ENCODE peak calls at places on chromosomes 4 and X, in five cellular contexts. Q, H, X, Y and K are unnamed samples.
A peak's percentile ranks its signal among the peaks of the same experiment; 100 is the strongest.

GRCh38 chrX:43958529-43958928 is 14.7 kb downstream of the NDP start:
- DNase-seq in Q (peak; percentile 72), H (peak; percentile 70), X (peak; percentile 13), Y (no peak), K (peak; percentile 66)

GRCh38 chr4:64341711-64342110 is 67.5 kb downstream of the TECRL start:
- DNase-seq in Q (no peak), H (no peak), X (no peak), Y (no peak), K (no peak)

GRCh38 chr4:184255361-184255760 is 37.7 kb upstream of the ENPP6 start:
- DNase-seq in Q (no peak), H (no peak), X (no peak), Y (no peak), K (no peak)

GRCh38 chr4:155952546-155952945 is 1.1 kb downstream of the CTSO start:
- DNase-seq in Q (no peak), H (no peak), X (no peak), Y (no peak), K (no peak)

GRCh38 chr4:88629826-88630225 is 37.5 kb downstream of the HERC3 start:
- DNase-seq in Q (no peak), H (no peak), X (no peak), Y (no peak), K (no peak)

GRCh38 chr4:183327827-183328226 is 5.6 kb upstream of the CLDN24 start:
- DNase-seq in Q (no peak), H (no peak), X (no peak), Y (no peak), K (no peak)

GRCh38 chr4:90443231-90443630 is 316.0 kb downstream of the CCSER1 start:
- DNase-seq in Q (no peak), H (no peak), X (no peak), Y (no peak), K (no peak)

GRCh38 chr4:36763814-36764213 is 480.7 kb upstream of the NWD2 start:
- DNase-seq in Q (no peak), H (no peak), X (no peak), Y (no peak), K (no peak)

GRCh38 chrX:136768469-136769084 is 12.2 kb downstream of the ARHGEF6 start:
- DNase-seq in Q (no peak), H (no peak), X (no peak), Y (no peak), K (peak; percentile 58)

GRCh38 chr4:76036855-76037254 is 985 bp upstream of the CXCL11 start:
- DNase-seq in Q (no peak), H (no peak), X (no peak), Y (no peak), K (no peak)

GRCh38 chrX:125505207-125505606 is 185.5 kb downstream of the TEX13C start:
- DNase-seq in Q (no peak), H (no peak), X (no peak), Y (no peak), K (no peak)

GRCh38 chr4:16142598-16143295 is 58.9 kb upstream of the PROM1 start:
- DNase-seq in Q (no peak), H (no peak), X (no peak), Y (no peak), K (no peak)

GRCh38 chr4:6944311-6945051 is 34.9 kb downstream of the TBC1D14 start:
- DNase-seq in Q (no peak), H (no peak), X (no peak), Y (no peak), K (no peak)

GRCh38 chr4:77504407-77504806 is 101.2 kb upstream of the CXCL13 start:
- DNase-seq in Q (no peak), H (no peak), X (no peak), Y (no peak), K (no peak)

GRCh38 chr4:177222776-177223175 is 86.9 kb upstream of the NEIL3 start:
- DNase-seq in Q (no peak), H (no peak), X (no peak), Y (no peak), K (no peak)

GRCh38 chr4:156201050-156201449 is 247.4 kb upstream of the CTSO start:
- DNase-seq in Q (no peak), H (no peak), X (peak; percentile 17), Y (no peak), K (no peak)

GRCh38 chr4:5893013-5893580 is at the start of gene CRMP1:
- DNase-seq in Q (no peak), H (no peak), X (no peak), Y (peak; percentile 80), K (peak; percentile 78)

GRCh38 chr4:139419388-139419914 is 34.5 kb upstream of the RAB33B start:
- DNase-seq in Q (no peak), H (no peak), X (no peak), Y (no peak), K (no peak)

GRCh38 chr4:47049347-47049746 is 18.0 kb downstream of the GABRB1 start:
- DNase-seq in Q (no peak), H (no peak), X (no peak), Y (no peak), K (no peak)

GRCh38 chrX:47177079-47177478 is 16.6 kb upstream of the UBA1 start:
- DNase-seq in Q (no peak), H (no peak), X (no peak), Y (no peak), K (no peak)

GRCh38 chr4:89308161-89308500 is 531 bp upstream of the GPRIN3 start:
- DNase-seq in Q (no peak), H (no peak), X (no peak), Y (no peak), K (no peak)

GRCh38 chrX:11447418-11447817 is 154.2 kb downstream of the AMELX start:
- DNase-seq in Q (no peak), H (no peak), X (no peak), Y (no peak), K (no peak)

GRCh38 chrX:115625577-115626301 is 64.8 kb downstream of the PLS3 start:
- DNase-seq in Q (no peak), H (no peak), X (no peak), Y (no peak), K (no peak)

GRCh38 chrX:129842510-129843208 is 1.0 kb downstream of the ZDHHC9 start:
- DNase-seq in Q (peak; percentile 21), H (no peak), X (no peak), Y (no peak), K (no peak)

GRCh38 chr4:89358935-89359364 is 51.4 kb upstream of the GPRIN3 start:
- DNase-seq in Q (no peak), H (no peak), X (no peak), Y (no peak), K (peak; percentile 30)

GRCh38 chr4:8534129-8534528 is 46.1 kb upstream of the GPR78 start:
- DNase-seq in Q (no peak), H (no peak), X (peak; percentile 89), Y (peak; percentile 58), K (no peak)

GRCh38 chr4:7403001-7403400 is 31.7 kb downstream of the PSAPL1 start:
- DNase-seq in Q (no peak), H (no peak), X (no peak), Y (no peak), K (no peak)

GRCh38 chr4:162443510-162443909 is 279.7 kb upstream of the FSTL5 start:
- DNase-seq in Q (no peak), H (no peak), X (no peak), Y (no peak), K (no peak)

GRCh38 chr4:70901607-70901983 is 574 bp upstream of the MOB1B start:
- DNase-seq in Q (peak; percentile 17), H (no peak), X (no peak), Y (no peak), K (no peak)

GRCh38 chr4:48223633-48224295 is 45.9 kb downstream of the TEC start:
- DNase-seq in Q (no peak), H (no peak), X (no peak), Y (no peak), K (no peak)

GRCh38 chrX:23736030-23736429 is 7.0 kb downstream of the ACOT9 start:
- DNase-seq in Q (no peak), H (no peak), X (no peak), Y (no peak), K (no peak)

GRCh38 chr4:3416270-3416669 is 25.5 kb upstream of the HGFAC start:
- DNase-seq in Q (no peak), H (no peak), X (no peak), Y (no peak), K (no peak)

DNA sequence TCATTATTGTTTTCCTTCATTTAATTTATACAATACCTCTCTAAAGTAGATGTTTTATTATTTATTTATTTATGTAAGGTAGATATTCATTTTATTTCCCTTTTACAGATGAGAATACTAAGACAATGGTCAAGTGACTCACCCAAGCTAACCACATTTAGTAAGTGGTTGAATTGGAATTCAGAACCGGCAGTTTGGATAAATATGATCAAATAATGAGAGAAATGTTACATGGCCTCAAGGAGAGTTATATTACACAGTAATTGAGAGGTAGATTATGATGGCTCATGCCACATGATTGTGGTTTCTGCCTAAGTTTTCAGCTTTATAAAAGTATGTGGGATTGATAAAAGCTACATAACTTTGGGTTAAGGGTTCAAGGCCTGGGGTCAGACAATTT is 239.4 kb upstream of the BOD1L1 start:
- DNase-seq in Q (no peak), H (no peak), X (no peak), Y (no peak), K (no peak)
- TF ChIP-seq SUZ12 in Q (no peak), H (no peak), X (no peak), Y (no peak), K (no peak)

GRCh38 chr4:163631288-163631687 is 136.8 kb downstream of the TMA16 start:
- DNase-seq in Q (no peak), H (no peak), X (no peak), Y (no peak), K (no peak)
- TF ChIP-seq SUZ12 in Q (no peak), H (no peak), X (no peak), Y (no peak), K (no peak)

GRCh38 chr4:150256841-150257273 is 178.6 kb downstream of the DCLK2 start:
- DNase-seq in Q (peak; percentile 53), H (no peak), X (no peak), Y (peak; percentile 69), K (no peak)
- TF ChIP-seq SUZ12 in Q (no peak), H (no peak), X (no peak), Y (no peak), K (no peak)

DNA sequence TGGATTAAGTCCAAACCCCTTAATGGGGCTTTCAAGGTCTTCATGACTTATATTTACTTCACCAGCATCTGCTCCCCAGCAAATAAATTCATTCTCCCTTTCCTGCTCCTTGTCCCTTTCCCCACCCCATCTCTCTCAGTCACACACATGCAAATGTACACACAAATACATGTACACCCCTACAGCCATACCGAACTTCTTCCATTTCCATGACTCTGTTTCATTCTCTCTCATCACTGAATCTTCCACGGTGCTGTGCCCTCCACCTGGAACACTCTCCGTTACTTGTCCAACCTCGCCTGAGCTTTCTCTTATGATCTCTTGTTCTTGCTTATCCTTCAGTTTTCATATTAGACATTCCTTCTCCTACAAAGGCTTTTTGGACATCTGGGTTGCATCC is 22.0 kb upstream of the RPA4 start:
- DNase-seq in Q (no peak), H (no peak), X (no peak), Y (no peak), K (no peak)
- TF ChIP-seq SUZ12 in Q (no peak), H (no peak), X (no peak), Y (no peak), K (no peak)

GRCh38 chrX:48569958-48570357 is 4.3 kb upstream of the RBM3 start:
- DNase-seq in Q (no peak), H (no peak), X (peak; percentile 52), Y (no peak), K (no peak)
- TF ChIP-seq SUZ12 in Q (no peak), H (no peak), X (no peak), Y (no peak), K (no peak)

GRCh38 chr4:102606261-102606660 is 105.1 kb downstream of the NFKB1 start:
- DNase-seq in Q (no peak), H (no peak), X (no peak), Y (no peak), K (no peak)
- TF ChIP-seq SUZ12 in Q (no peak), H (no peak), X (no peak), Y (no peak), K (no peak)